ENCODE peak calls at places on chromosomes 11 and 22, in six cellular contexts. One of them, this sample, is unnamed.

GRCh38 chr11:134858783-134859480 is 446.9 kb upstream of the B3GAT1 start:
- DNase-seq in Caco-2: no peak
- DNase-seq in HFFc6: no peak
- DNase-seq in stomach: peak; percentile 21
- DNase-seq in WTC11: no peak
- DNase-seq in transverse colon: no peak
- DNase-seq in this sample: no peak

GRCh38 chr11:116310215-116310614 is 462.6 kb downstream of the BUD13 start:
- DNase-seq in transverse colon: no peak
- DNase-seq in HFFc6: no peak
- DNase-seq in Caco-2: no peak
- DNase-seq in stomach: no peak
- DNase-seq in WTC11: no peak
- DNase-seq in this sample: no peak

GRCh38 chr11:74018331-74019005 is 9.6 kb upstream of the UCP3 start:
- DNase-seq in HFFc6: peak; percentile 29
- DNase-seq in WTC11: no peak
- DNase-seq in Caco-2: no peak
- DNase-seq in transverse colon: peak; percentile 93
- DNase-seq in stomach: peak; percentile 97
- DNase-seq in this sample: peak; percentile 79

GRCh38 chr22:24370426-24370825 is 57.0 kb upstream of the ADORA2A start:
- DNase-seq in Caco-2: no peak
- DNase-seq in transverse colon: no peak
- DNase-seq in WTC11: no peak
- DNase-seq in HFFc6: no peak
- DNase-seq in stomach: no peak
- DNase-seq in this sample: no peak

GRCh38 chr11:12868315-12869073 is 140.6 kb upstream of the RASSF10 start:
- DNase-seq in stomach: no peak
- DNase-seq in HFFc6: peak; percentile 39
- DNase-seq in Caco-2: no peak
- DNase-seq in transverse colon: no peak
- DNase-seq in WTC11: no peak
- DNase-seq in this sample: no peak

GRCh38 chr11:133697603-133698002 is 147.7 kb downstream of the SPATA19 start:
- DNase-seq in Caco-2: no peak
- DNase-seq in transverse colon: no peak
- DNase-seq in HFFc6: no peak
- DNase-seq in stomach: no peak
- DNase-seq in WTC11: no peak
- DNase-seq in this sample: no peak

GRCh38 chr11:36192723-36193619 is 96.3 kb downstream of the COMMD9 start:
- DNase-seq in HFFc6: no peak
- DNase-seq in Caco-2: no peak
- DNase-seq in WTC11: no peak
- DNase-seq in stomach: no peak
- DNase-seq in transverse colon: no peak
- DNase-seq in this sample: no peak

GRCh38 chr11:617912-618682 is 2.3 kb upstream of the IRF7 start:
- DNase-seq in WTC11: no peak
- DNase-seq in Caco-2: no peak
- DNase-seq in transverse colon: no peak
- DNase-seq in HFFc6: no peak
- DNase-seq in stomach: no peak
- DNase-seq in this sample: no peak

DNA sequence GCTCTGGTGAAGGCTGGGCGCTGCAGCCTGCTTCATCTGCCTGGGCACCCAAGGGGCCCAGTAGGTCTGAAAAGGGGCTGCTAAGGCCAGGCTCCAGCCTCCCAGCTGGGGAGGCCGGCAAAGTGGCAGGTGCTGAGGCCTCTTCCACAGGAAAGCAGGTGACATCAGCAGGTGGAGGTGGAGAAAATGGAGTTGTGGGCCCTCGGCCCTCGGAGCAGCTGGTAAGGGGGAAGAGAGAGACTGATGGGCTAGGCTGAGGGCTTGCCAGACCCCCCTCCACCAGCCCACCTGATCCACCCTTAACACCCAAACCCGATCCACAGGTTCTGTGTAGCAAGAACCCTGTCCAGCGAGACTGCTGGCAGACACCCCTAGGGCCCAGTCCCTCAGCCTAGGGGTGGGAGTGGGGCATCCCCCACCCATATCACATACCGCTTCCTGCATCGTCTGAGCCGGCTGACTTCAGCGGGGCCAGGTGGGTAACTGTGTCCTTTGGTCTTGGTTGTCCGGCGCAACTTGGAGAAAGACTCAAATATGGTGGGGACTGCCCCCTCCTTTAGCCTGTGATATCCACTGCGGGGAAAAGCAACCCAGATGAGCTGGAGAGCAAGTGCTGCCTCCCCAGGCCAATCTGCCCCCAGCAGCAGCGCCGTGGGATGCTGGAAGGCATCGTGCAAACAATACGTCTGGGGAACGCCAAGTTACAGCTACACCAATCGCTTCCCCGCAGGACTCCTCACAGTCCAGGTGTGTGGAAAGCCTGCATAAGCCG is 1.5 kb downstream of the THAP7 start:
- DNase-seq in WTC11: no peak
- DNase-seq in stomach: no peak
- DNase-seq in Caco-2: no peak
- DNase-seq in HFFc6: no peak
- DNase-seq in transverse colon: no peak
- DNase-seq in this sample: no peak
- TF ChIP-seq CTCF in WTC11: no peak
- TF ChIP-seq CTCF in stomach: no peak
- TF ChIP-seq CTCF in Caco-2: no peak
- TF ChIP-seq CTCF in HFFc6: no peak
- TF ChIP-seq CTCF in transverse colon: no peak
- TF ChIP-seq CTCF in this sample: no peak

GRCh38 chr11:111538407-111539114 is 2.0 kb upstream of the LAYN start:
- DNase-seq in WTC11: no peak
- DNase-seq in HFFc6: no peak
- DNase-seq in Caco-2: no peak
- DNase-seq in stomach: no peak
- DNase-seq in transverse colon: no peak
- DNase-seq in this sample: no peak

GRCh38 chr11:111539426-111540113 is 950 bp upstream of the LAYN start:
- DNase-seq in transverse colon: no peak
- DNase-seq in WTC11: no peak
- DNase-seq in stomach: no peak
- DNase-seq in HFFc6: no peak
- DNase-seq in Caco-2: no peak
- DNase-seq in this sample: no peak

GRCh38 chr11:111540921-111541208 is 345 bp downstream of the LAYN start:
- DNase-seq in transverse colon: no peak
- DNase-seq in Caco-2: no peak
- DNase-seq in stomach: no peak
- DNase-seq in HFFc6: no peak
- DNase-seq in WTC11: no peak
- DNase-seq in this sample: no peak

GRCh38 chr11:111541209-111542061 is 915 bp downstream of the LAYN start:
- DNase-seq in WTC11: peak; percentile 59
- DNase-seq in HFFc6: peak; percentile 13
- DNase-seq in Caco-2: no peak
- DNase-seq in stomach: no peak
- DNase-seq in transverse colon: peak; percentile 21
- DNase-seq in this sample: peak; percentile 17

DNA sequence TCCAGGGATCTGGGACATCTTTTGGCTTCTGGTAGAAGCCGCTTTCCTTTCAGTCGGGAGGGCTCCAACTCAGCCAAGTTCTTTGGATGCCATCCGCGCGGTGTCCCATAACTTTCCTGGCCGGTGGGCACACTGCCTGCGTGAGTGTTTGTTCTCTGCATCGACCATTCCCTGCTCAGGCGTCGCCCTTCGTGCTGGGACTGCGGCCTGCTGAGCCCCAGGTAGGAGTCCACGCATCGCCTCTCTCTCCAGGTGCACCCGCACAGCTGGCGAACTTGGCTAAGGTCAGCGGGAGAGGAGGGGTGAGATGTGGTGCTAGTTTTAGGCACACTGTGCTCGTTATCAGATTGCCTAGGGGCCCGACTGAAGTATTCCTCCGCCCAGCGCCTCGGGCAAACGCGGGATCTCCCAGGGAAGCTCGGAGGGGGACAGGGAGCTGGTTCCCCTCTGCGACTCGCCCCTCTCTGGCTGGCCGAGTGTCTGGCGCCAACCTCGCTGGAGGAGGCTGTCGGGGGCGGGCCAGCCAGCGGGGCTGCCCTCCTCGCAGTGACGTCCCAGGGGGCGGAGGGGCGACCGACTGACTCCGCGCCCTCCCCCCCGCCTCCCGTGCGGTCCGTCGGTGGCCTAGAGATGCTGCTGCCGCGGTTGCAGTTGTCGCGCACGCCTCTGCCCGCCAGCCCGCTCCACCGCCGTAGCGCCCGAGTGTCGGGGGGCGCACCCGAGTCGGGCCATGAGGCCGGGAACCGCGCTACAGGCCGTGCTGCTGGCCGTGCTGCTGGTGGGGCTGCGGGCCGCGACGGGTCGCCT is at the start of gene LAYN:
- DNase-seq in WTC11: peak; percentile 66
- DNase-seq in stomach: peak; percentile 28
- DNase-seq in Caco-2: no peak
- DNase-seq in transverse colon: peak; percentile 46
- DNase-seq in HFFc6: no peak
- DNase-seq in this sample: no peak
- TF ChIP-seq CTCF in WTC11: no peak
- TF ChIP-seq CTCF in stomach: no peak
- TF ChIP-seq CTCF in Caco-2: no peak
- TF ChIP-seq CTCF in transverse colon: no peak
- TF ChIP-seq CTCF in HFFc6: no peak
- TF ChIP-seq CTCF in this sample: no peak

GRCh38 chr11:26137651-26138050 is 194.3 kb upstream of the ANO3 start:
- DNase-seq in WTC11: no peak
- DNase-seq in stomach: no peak
- DNase-seq in transverse colon: no peak
- DNase-seq in HFFc6: no peak
- DNase-seq in Caco-2: no peak
- DNase-seq in this sample: no peak

GRCh38 chr11:26134053-26134452 is 197.9 kb upstream of the ANO3 start:
- DNase-seq in HFFc6: no peak
- DNase-seq in Caco-2: no peak
- DNase-seq in transverse colon: no peak
- DNase-seq in WTC11: no peak
- DNase-seq in stomach: no peak
- DNase-seq in this sample: no peak

GRCh38 chr11:26134481-26135355 is 197.2 kb upstream of the ANO3 start:
- DNase-seq in transverse colon: no peak
- DNase-seq in stomach: no peak
- DNase-seq in WTC11: no peak
- DNase-seq in Caco-2: no peak
- DNase-seq in HFFc6: no peak
- DNase-seq in this sample: peak; percentile 23
- TF ChIP-seq CTCF in transverse colon: no peak
- TF ChIP-seq CTCF in stomach: no peak
- TF ChIP-seq CTCF in WTC11: no peak
- TF ChIP-seq CTCF in Caco-2: peak; percentile 24
- TF ChIP-seq CTCF in HFFc6: peak; percentile 34
- TF ChIP-seq CTCF in this sample: no peak

DNA sequence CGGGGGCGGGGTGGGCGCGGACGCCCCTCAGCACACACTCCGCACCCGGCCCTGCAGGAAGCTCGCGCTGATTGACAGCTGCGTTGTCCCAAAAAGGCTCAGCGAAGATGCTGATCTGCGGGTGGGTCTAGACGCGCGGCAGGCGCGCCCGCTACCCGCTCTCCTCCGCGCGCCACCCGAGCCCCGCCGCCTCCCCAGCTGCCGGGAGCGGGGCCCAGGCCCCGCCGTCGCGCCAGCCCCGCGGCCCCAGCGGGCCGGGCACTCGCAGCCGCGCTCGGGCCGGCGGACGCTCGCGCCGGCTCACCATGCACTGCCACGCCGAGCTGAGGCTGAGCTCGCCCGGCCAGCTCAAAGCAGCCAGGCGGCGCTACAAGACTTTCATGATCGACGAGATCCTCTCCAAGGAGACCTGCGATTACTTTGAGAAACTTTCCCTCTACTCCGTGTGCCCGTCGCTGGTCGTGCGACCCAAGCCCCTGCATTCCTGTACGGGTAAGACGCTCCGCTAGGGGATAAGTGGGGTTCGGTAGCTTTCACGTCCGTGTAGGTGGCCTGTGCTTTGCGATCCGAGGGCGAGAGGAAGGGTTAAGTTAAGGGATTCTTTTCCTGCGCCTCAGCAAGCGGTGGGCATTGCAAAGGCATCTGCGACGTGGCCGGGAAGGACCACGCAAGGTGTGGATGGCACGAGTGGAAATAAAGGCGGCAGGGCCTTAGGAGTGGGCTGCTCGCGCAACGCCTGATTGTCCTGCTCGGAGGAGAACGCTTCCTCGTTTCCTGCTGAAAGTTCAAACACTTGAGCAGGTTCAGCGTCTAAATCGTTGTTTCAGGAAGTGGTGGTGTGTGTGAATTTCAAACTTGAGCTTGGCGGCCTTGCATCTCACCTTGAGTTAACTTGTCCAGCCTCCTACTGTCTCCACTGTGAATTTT is at the start of gene BARX2:
- DNase-seq in Caco-2: peak; percentile 88
- DNase-seq in WTC11: peak; percentile 74
- DNase-seq in transverse colon: peak; percentile 79
- DNase-seq in stomach: peak; percentile 82
- DNase-seq in HFFc6: peak; percentile 41
- DNase-seq in this sample: no peak
- TF ChIP-seq CTCF in Caco-2: peak; percentile 71
- TF ChIP-seq CTCF in WTC11: no peak
- TF ChIP-seq CTCF in transverse colon: peak; percentile 38
- TF ChIP-seq CTCF in stomach: peak; percentile 54
- TF ChIP-seq CTCF in HFFc6: peak; percentile 66
- TF ChIP-seq CTCF in this sample: no peak

GRCh38 chr22:17897864-17898263 is 123.6 kb upstream of the BID start:
- DNase-seq in transverse colon: no peak
- DNase-seq in WTC11: no peak
- DNase-seq in HFFc6: no peak
- DNase-seq in stomach: no peak
- DNase-seq in Caco-2: no peak
- DNase-seq in this sample: no peak

GRCh38 chr22:17893900-17894299 is 119.6 kb upstream of the BID start:
- DNase-seq in stomach: no peak
- DNase-seq in Caco-2: no peak
- DNase-seq in WTC11: no peak
- DNase-seq in transverse colon: peak; percentile 73
- DNase-seq in HFFc6: no peak
- DNase-seq in this sample: no peak

GRCh38 chr22:17897411-17897810 is 123.1 kb upstream of the BID start:
- DNase-seq in WTC11: no peak
- DNase-seq in transverse colon: no peak
- DNase-seq in stomach: no peak
- DNase-seq in HFFc6: no peak
- DNase-seq in Caco-2: no peak
- DNase-seq in this sample: no peak

GRCh38 chr22:17898375-17898774 is 124.1 kb upstream of the BID start:
- DNase-seq in WTC11: no peak
- DNase-seq in transverse colon: no peak
- DNase-seq in stomach: no peak
- DNase-seq in Caco-2: no peak
- DNase-seq in HFFc6: no peak
- DNase-seq in this sample: no peak

GRCh38 chr22:17896552-17896951 is 122.3 kb upstream of the BID start:
- DNase-seq in stomach: peak; percentile 35
- DNase-seq in transverse colon: no peak
- DNase-seq in HFFc6: no peak
- DNase-seq in Caco-2: peak; percentile 50
- DNase-seq in WTC11: peak; percentile 67
- DNase-seq in this sample: no peak
- TF ChIP-seq CTCF in stomach: no peak
- TF ChIP-seq CTCF in transverse colon: peak; percentile 31
- TF ChIP-seq CTCF in HFFc6: peak; percentile 61
- TF ChIP-seq CTCF in Caco-2: peak; percentile 23
- TF ChIP-seq CTCF in WTC11: peak; percentile 44
- TF ChIP-seq CTCF in this sample: no peak

GRCh38 chr11:2445107-2445947 is 519 bp downstream of the KCNQ1 start:
- DNase-seq in transverse colon: no peak
- DNase-seq in stomach: peak; percentile 55
- DNase-seq in HFFc6: no peak
- DNase-seq in Caco-2: no peak
- DNase-seq in WTC11: peak; percentile 39
- DNase-seq in this sample: no peak
- TF ChIP-seq CTCF in transverse colon: no peak
- TF ChIP-seq CTCF in stomach: no peak
- TF ChIP-seq CTCF in HFFc6: no peak
- TF ChIP-seq CTCF in Caco-2: no peak
- TF ChIP-seq CTCF in WTC11: no peak
- TF ChIP-seq CTCF in this sample: no peak